ENCODE peak calls at places on chromosomes 5 and 9, in eight cellular contexts. One of them, this sample, is unnamed.

GRCh38 chr9:7169717-7170348 is 412.1 kb downstream of the KDM4C start:
- DNase-seq in hepatocyte: no peak
- DNase-seq in activated CD4-positive, CD25-positive, alpha-beta regulatory T cell: no peak
- DNase-seq in neuronal stem cell: no peak
- DNase-seq in cardiac muscle cell: peak; percentile 50
- DNase-seq in GM03348: peak; percentile 34
- DNase-seq in M059J: no peak
- DNase-seq in central memory CD4-positive, alpha-beta T cell: no peak
- DNase-seq in this sample: no peak

GRCh38 chr5:82942083-82942881 is 134.9 kb downstream of the TMEM167A start:
- DNase-seq in central memory CD4-positive, alpha-beta T cell: no peak
- DNase-seq in activated CD4-positive, CD25-positive, alpha-beta regulatory T cell: no peak
- DNase-seq in GM03348: no peak
- DNase-seq in cardiac muscle cell: no peak
- DNase-seq in neuronal stem cell: no peak
- DNase-seq in M059J: no peak
- DNase-seq in hepatocyte: no peak
- DNase-seq in this sample: no peak

GRCh38 chr5:120007619-120008018 is 378.3 kb downstream of the FAM170A start:
- DNase-seq in cardiac muscle cell: no peak
- DNase-seq in central memory CD4-positive, alpha-beta T cell: no peak
- DNase-seq in hepatocyte: peak; percentile 15
- DNase-seq in neuronal stem cell: no peak
- DNase-seq in activated CD4-positive, CD25-positive, alpha-beta regulatory T cell: no peak
- DNase-seq in M059J: peak; percentile 57
- DNase-seq in GM03348: no peak
- DNase-seq in this sample: no peak

GRCh38 chr5:163564321-163564924 is 59.0 kb downstream of the MAT2B start:
- DNase-seq in cardiac muscle cell: peak; percentile 67
- DNase-seq in central memory CD4-positive, alpha-beta T cell: peak; percentile 39
- DNase-seq in M059J: peak; percentile 58
- DNase-seq in activated CD4-positive, CD25-positive, alpha-beta regulatory T cell: peak; percentile 4
- DNase-seq in GM03348: peak; percentile 68
- DNase-seq in neuronal stem cell: peak; percentile 61
- DNase-seq in hepatocyte: peak; percentile 78
- DNase-seq in this sample: peak; percentile 35

GRCh38 chr5:175814676-175815075 is 56.7 kb upstream of the CPLX2 start:
- DNase-seq in cardiac muscle cell: no peak
- DNase-seq in neuronal stem cell: no peak
- DNase-seq in central memory CD4-positive, alpha-beta T cell: no peak
- DNase-seq in GM03348: peak; percentile 95
- DNase-seq in activated CD4-positive, CD25-positive, alpha-beta regulatory T cell: no peak
- DNase-seq in hepatocyte: peak; percentile 50
- DNase-seq in M059J: peak; percentile 89
- DNase-seq in this sample: no peak

GRCh38 chr5:107979900-107980299 is 309.2 kb upstream of the EFNA5 start:
- DNase-seq in GM03348: no peak
- DNase-seq in neuronal stem cell: no peak
- DNase-seq in cardiac muscle cell: no peak
- DNase-seq in M059J: no peak
- DNase-seq in central memory CD4-positive, alpha-beta T cell: no peak
- DNase-seq in activated CD4-positive, CD25-positive, alpha-beta regulatory T cell: no peak
- DNase-seq in hepatocyte: no peak
- DNase-seq in this sample: no peak

GRCh38 chr5:54518146-54519082 is 855 bp downstream of the SNX18 start:
- DNase-seq in M059J: peak; percentile 35
- DNase-seq in neuronal stem cell: no peak
- DNase-seq in activated CD4-positive, CD25-positive, alpha-beta regulatory T cell: peak; percentile 25
- DNase-seq in central memory CD4-positive, alpha-beta T cell: peak; percentile 55
- DNase-seq in GM03348: peak; percentile 47
- DNase-seq in hepatocyte: peak; percentile 81
- DNase-seq in cardiac muscle cell: peak; percentile 79
- DNase-seq in this sample: no peak

GRCh38 chr5:147742151-147742550 is 40.4 kb downstream of the JAKMIP2 start:
- DNase-seq in hepatocyte: no peak
- DNase-seq in activated CD4-positive, CD25-positive, alpha-beta regulatory T cell: no peak
- DNase-seq in GM03348: no peak
- DNase-seq in cardiac muscle cell: no peak
- DNase-seq in M059J: no peak
- DNase-seq in central memory CD4-positive, alpha-beta T cell: no peak
- DNase-seq in neuronal stem cell: no peak
- DNase-seq in this sample: no peak

GRCh38 chr5:61329729-61330128 is 2.3 kb upstream of the ZSWIM6 start:
- DNase-seq in activated CD4-positive, CD25-positive, alpha-beta regulatory T cell: no peak
- DNase-seq in central memory CD4-positive, alpha-beta T cell: no peak
- DNase-seq in neuronal stem cell: no peak
- DNase-seq in M059J: peak; percentile 73
- DNase-seq in cardiac muscle cell: no peak
- DNase-seq in GM03348: no peak
- DNase-seq in hepatocyte: peak; percentile 34
- DNase-seq in this sample: no peak

GRCh38 chr9:99356512-99356971 is 134.5 kb downstream of the SEC61B start:
- DNase-seq in activated CD4-positive, CD25-positive, alpha-beta regulatory T cell: no peak
- DNase-seq in central memory CD4-positive, alpha-beta T cell: no peak
- DNase-seq in M059J: peak; percentile 60
- DNase-seq in neuronal stem cell: no peak
- DNase-seq in hepatocyte: no peak
- DNase-seq in GM03348: no peak
- DNase-seq in cardiac muscle cell: no peak
- DNase-seq in this sample: no peak

GRCh38 chr9:89880161-89880560 is 275.3 kb downstream of the GADD45G start:
- DNase-seq in neuronal stem cell: no peak
- DNase-seq in M059J: no peak
- DNase-seq in activated CD4-positive, CD25-positive, alpha-beta regulatory T cell: no peak
- DNase-seq in central memory CD4-positive, alpha-beta T cell: no peak
- DNase-seq in cardiac muscle cell: no peak
- DNase-seq in GM03348: no peak
- DNase-seq in hepatocyte: no peak
- DNase-seq in this sample: no peak

GRCh38 chr5:14269395-14269794 is 126.3 kb downstream of the TRIO start:
- DNase-seq in cardiac muscle cell: no peak
- DNase-seq in central memory CD4-positive, alpha-beta T cell: no peak
- DNase-seq in activated CD4-positive, CD25-positive, alpha-beta regulatory T cell: no peak
- DNase-seq in M059J: no peak
- DNase-seq in hepatocyte: no peak
- DNase-seq in neuronal stem cell: no peak
- DNase-seq in GM03348: no peak
- DNase-seq in this sample: no peak

GRCh38 chr9:126661521-126662251 is 48.0 kb downstream of the LMX1B start:
- DNase-seq in M059J: peak; percentile 25
- DNase-seq in central memory CD4-positive, alpha-beta T cell: no peak
- DNase-seq in hepatocyte: peak; percentile 57
- DNase-seq in activated CD4-positive, CD25-positive, alpha-beta regulatory T cell: no peak
- DNase-seq in GM03348: no peak
- DNase-seq in cardiac muscle cell: no peak
- DNase-seq in neuronal stem cell: no peak
- DNase-seq in this sample: peak; percentile 71

GRCh38 chr9:14993061-14993800 is 83.0 kb upstream of the FREM1 start:
- DNase-seq in M059J: peak; percentile 81
- DNase-seq in hepatocyte: peak; percentile 95
- DNase-seq in GM03348: peak; percentile 96
- DNase-seq in central memory CD4-positive, alpha-beta T cell: peak; percentile 21
- DNase-seq in cardiac muscle cell: peak; percentile 95
- DNase-seq in neuronal stem cell: peak; percentile 86
- DNase-seq in activated CD4-positive, CD25-positive, alpha-beta regulatory T cell: no peak
- DNase-seq in this sample: peak; percentile 95

GRCh38 chr5:143634689-143635088 is 177.3 kb upstream of the HMHB1 start:
- DNase-seq in M059J: no peak
- DNase-seq in cardiac muscle cell: no peak
- DNase-seq in activated CD4-positive, CD25-positive, alpha-beta regulatory T cell: no peak
- DNase-seq in GM03348: no peak
- DNase-seq in central memory CD4-positive, alpha-beta T cell: no peak
- DNase-seq in neuronal stem cell: no peak
- DNase-seq in hepatocyte: no peak
- DNase-seq in this sample: no peak

GRCh38 chr5:79809743-79810142 is 120.1 kb downstream of the CMYA5 start:
- DNase-seq in activated CD4-positive, CD25-positive, alpha-beta regulatory T cell: no peak
- DNase-seq in GM03348: no peak
- DNase-seq in cardiac muscle cell: no peak
- DNase-seq in neuronal stem cell: no peak
- DNase-seq in central memory CD4-positive, alpha-beta T cell: no peak
- DNase-seq in M059J: no peak
- DNase-seq in hepatocyte: no peak
- DNase-seq in this sample: no peak

GRCh38 chr9:24582363-24583126 is 36.8 kb upstream of the IZUMO3 start:
- DNase-seq in GM03348: no peak
- DNase-seq in activated CD4-positive, CD25-positive, alpha-beta regulatory T cell: no peak
- DNase-seq in neuronal stem cell: no peak
- DNase-seq in hepatocyte: no peak
- DNase-seq in M059J: no peak
- DNase-seq in cardiac muscle cell: no peak
- DNase-seq in central memory CD4-positive, alpha-beta T cell: no peak
- DNase-seq in this sample: no peak

GRCh38 chr5:160033546-160034252 is 24.8 kb downstream of the TTC1 start:
- DNase-seq in hepatocyte: no peak
- DNase-seq in cardiac muscle cell: no peak
- DNase-seq in activated CD4-positive, CD25-positive, alpha-beta regulatory T cell: no peak
- DNase-seq in GM03348: no peak
- DNase-seq in M059J: no peak
- DNase-seq in central memory CD4-positive, alpha-beta T cell: no peak
- DNase-seq in neuronal stem cell: no peak
- DNase-seq in this sample: no peak

GRCh38 chr5:136166909-136167308 is 26.1 kb downstream of the SMIM32 start:
- DNase-seq in cardiac muscle cell: no peak
- DNase-seq in central memory CD4-positive, alpha-beta T cell: no peak
- DNase-seq in neuronal stem cell: no peak
- DNase-seq in M059J: no peak
- DNase-seq in activated CD4-positive, CD25-positive, alpha-beta regulatory T cell: no peak
- DNase-seq in GM03348: no peak
- DNase-seq in hepatocyte: no peak
- DNase-seq in this sample: no peak

GRCh38 chr9:73685786-73686185 is 534.1 kb downstream of the ANXA1 start:
- DNase-seq in neuronal stem cell: no peak
- DNase-seq in M059J: no peak
- DNase-seq in central memory CD4-positive, alpha-beta T cell: no peak
- DNase-seq in activated CD4-positive, CD25-positive, alpha-beta regulatory T cell: no peak
- DNase-seq in hepatocyte: no peak
- DNase-seq in GM03348: no peak
- DNase-seq in cardiac muscle cell: no peak
- DNase-seq in this sample: no peak

GRCh38 chr5:171614511-171614910 is 171.1 kb upstream of the SMIM23 start:
- DNase-seq in hepatocyte: no peak
- DNase-seq in neuronal stem cell: no peak
- DNase-seq in central memory CD4-positive, alpha-beta T cell: no peak
- DNase-seq in GM03348: no peak
- DNase-seq in activated CD4-positive, CD25-positive, alpha-beta regulatory T cell: no peak
- DNase-seq in M059J: no peak
- DNase-seq in cardiac muscle cell: no peak
- DNase-seq in this sample: no peak

GRCh38 chr9:137318976-137319375 is 16.9 kb upstream of the NRARP start:
- DNase-seq in activated CD4-positive, CD25-positive, alpha-beta regulatory T cell: no peak
- DNase-seq in neuronal stem cell: no peak
- DNase-seq in M059J: peak; percentile 63
- DNase-seq in cardiac muscle cell: peak; percentile 25
- DNase-seq in central memory CD4-positive, alpha-beta T cell: no peak
- DNase-seq in hepatocyte: peak; percentile 20
- DNase-seq in GM03348: peak; percentile 64
- DNase-seq in this sample: no peak

GRCh38 chr9:134717793-134718645 is 76.4 kb downstream of the COL5A1 start:
- DNase-seq in GM03348: no peak
- DNase-seq in M059J: no peak
- DNase-seq in hepatocyte: no peak
- DNase-seq in cardiac muscle cell: no peak
- DNase-seq in central memory CD4-positive, alpha-beta T cell: no peak
- DNase-seq in activated CD4-positive, CD25-positive, alpha-beta regulatory T cell: no peak
- DNase-seq in neuronal stem cell: no peak
- DNase-seq in this sample: no peak

GRCh38 chr5:149627070-149627469 is 45.8 kb downstream of the ARHGEF37 start:
- DNase-seq in activated CD4-positive, CD25-positive, alpha-beta regulatory T cell: no peak
- DNase-seq in neuronal stem cell: no peak
- DNase-seq in central memory CD4-positive, alpha-beta T cell: no peak
- DNase-seq in GM03348: no peak
- DNase-seq in M059J: no peak
- DNase-seq in hepatocyte: no peak
- DNase-seq in cardiac muscle cell: no peak
- DNase-seq in this sample: no peak

GRCh38 chr5:122584411-122585110 is 190.3 kb upstream of the SNX2 start:
- DNase-seq in hepatocyte: no peak
- DNase-seq in GM03348: no peak
- DNase-seq in neuronal stem cell: no peak
- DNase-seq in M059J: no peak
- DNase-seq in activated CD4-positive, CD25-positive, alpha-beta regulatory T cell: no peak
- DNase-seq in cardiac muscle cell: no peak
- DNase-seq in central memory CD4-positive, alpha-beta T cell: no peak
- DNase-seq in this sample: no peak

GRCh38 chr5:93978222-93978621 is 236.8 kb upstream of the POU5F2 start:
- DNase-seq in activated CD4-positive, CD25-positive, alpha-beta regulatory T cell: no peak
- DNase-seq in M059J: no peak
- DNase-seq in neuronal stem cell: no peak
- DNase-seq in GM03348: no peak
- DNase-seq in hepatocyte: no peak
- DNase-seq in central memory CD4-positive, alpha-beta T cell: no peak
- DNase-seq in cardiac muscle cell: no peak
- DNase-seq in this sample: no peak

GRCh38 chr5:125012727-125013451 is 266.4 kb upstream of the ZNF608 start:
- DNase-seq in cardiac muscle cell: peak; percentile 65
- DNase-seq in M059J: no peak
- DNase-seq in neuronal stem cell: no peak
- DNase-seq in GM03348: no peak
- DNase-seq in central memory CD4-positive, alpha-beta T cell: no peak
- DNase-seq in hepatocyte: peak; percentile 13
- DNase-seq in activated CD4-positive, CD25-positive, alpha-beta regulatory T cell: no peak
- DNase-seq in this sample: no peak

GRCh38 chr9:110526426-110526825 is 53.1 kb downstream of the SVEP1 start:
- DNase-seq in activated CD4-positive, CD25-positive, alpha-beta regulatory T cell: no peak
- DNase-seq in hepatocyte: no peak
- DNase-seq in GM03348: peak; percentile 13
- DNase-seq in M059J: peak; percentile 25
- DNase-seq in central memory CD4-positive, alpha-beta T cell: no peak
- DNase-seq in cardiac muscle cell: no peak
- DNase-seq in neuronal stem cell: no peak
- DNase-seq in this sample: no peak

GRCh38 chr9:29556317-29556716 is 1983.0 kb upstream of the C9orf72 start:
- DNase-seq in M059J: peak; percentile 90
- DNase-seq in cardiac muscle cell: no peak
- DNase-seq in central memory CD4-positive, alpha-beta T cell: no peak
- DNase-seq in activated CD4-positive, CD25-positive, alpha-beta regulatory T cell: no peak
- DNase-seq in hepatocyte: no peak
- DNase-seq in neuronal stem cell: no peak
- DNase-seq in GM03348: peak; percentile 2
- DNase-seq in this sample: no peak